ENCODE peak calls at places on chromosomes 2 and 18, in ten cellular contexts. G is mammary epithelial cell; U is fibroblast of pulmonary artery; N is ovary; W is GM23338; H is fibroblast of lung; V is Karpas-422; K is body of pancreas; F is CD8-positive, alpha-beta memory T cell; E is gastrocnemius medialis. O is an unnamed sample.

GRCh38 chr18:53753616-53754015 is 470.9 kb downstream of the MBD2 start:
- DNase-seq in G (no peak), U (no peak), N (no peak), W (no peak), H (no peak), V (no peak), K (no peak), F (no peak), E (no peak), O (no peak)

GRCh38 chr18:63272638-63273037 is 46.9 kb downstream of the BCL2 start:
- DNase-seq in G (no peak), U (no peak), N (no peak), W (no peak), H (no peak), V (no peak), K (no peak), F (no peak), E (no peak), O (no peak)

GRCh38 chr2:88831792-88832248 is 140.3 kb downstream of the RPIA start:
- DNase-seq in G (no peak), U (peak), N (no peak), W (peak), H (no peak), V (peak), K (peak), F (no peak), E (no peak), O (peak)

GRCh38 chr18:57859314-57859713 is 56.2 kb upstream of the ATP8B1 start:
- DNase-seq in G (peak), U (peak), N (no peak), W (peak), H (no peak), V (peak), K (peak), F (no peak), E (no peak), O (peak)

GRCh38 chr18:39561136-39561535 is 1995.5 kb upstream of the CELF4 start:
- DNase-seq in G (no peak), U (peak), N (no peak), W (no peak), H (peak), V (no peak), K (no peak), F (no peak), E (no peak), O (peak)

GRCh38 chr18:25321869-25322268 is 30.1 kb downstream of the ZNF521 start:
- DNase-seq in G (no peak), U (no peak), N (no peak), W (no peak), H (no peak), V (no peak), K (no peak), F (no peak), E (no peak), O (no peak)

GRCh38 chr2:82731824-82732223 is 1727.3 kb downstream of the SUCLG1 start:
- DNase-seq in G (no peak), U (no peak), N (no peak), W (no peak), H (no peak), V (no peak), K (no peak), F (no peak), E (no peak), O (no peak)

GRCh38 chr2:23286765-23287155 is 98.2 kb upstream of the KLHL29 start:
- DNase-seq in G (peak), U (peak), N (peak), W (no peak), H (peak), V (no peak), K (no peak), F (no peak), E (peak), O (peak)

GRCh38 chr2:68637047-68637446 is 6.3 kb upstream of the PROKR1 start:
- DNase-seq in G (no peak), U (no peak), N (no peak), W (no peak), H (no peak), V (no peak), K (no peak), F (no peak), E (no peak), O (no peak)

GRCh38 chr2:1219901-1220691 is 193.2 kb upstream of the TPO start:
- DNase-seq in G (no peak), U (no peak), N (peak), W (no peak), H (no peak), V (no peak), K (no peak), F (no peak), E (no peak), O (no peak)

GRCh38 chr18:76246579-76246978 is 248.5 kb downstream of the ZNF516 start:
- DNase-seq in G (no peak), U (no peak), N (no peak), W (no peak), H (peak), V (no peak), K (no peak), F (no peak), E (no peak), O (no peak)

GRCh38 chr18:23115683-23116096 is 19.6 kb upstream of the CABLES1 start:
- DNase-seq in G (peak), U (peak), N (no peak), W (no peak), H (peak), V (no peak), K (no peak), F (no peak), E (no peak), O (peak)

GRCh38 chr2:51953931-51954330 is 922.0 kb upstream of the NRXN1 start:
- DNase-seq in G (no peak), U (peak), N (no peak), W (no peak), H (peak), V (no peak), K (no peak), F (no peak), E (no peak), O (no peak)

GRCh38 chr18:49098386-49098785 is 147.6 kb upstream of the SMAD7 start:
- DNase-seq in G (no peak), U (no peak), N (no peak), W (no peak), H (no peak), V (no peak), K (no peak), F (no peak), E (no peak), O (no peak)

GRCh38 chr2:231667096-231667427 is 41.3 kb upstream of the PTMA start:
- DNase-seq in G (no peak), U (no peak), N (no peak), W (no peak), H (no peak), V (no peak), K (no peak), F (no peak), E (no peak), O (no peak)

GRCh38 chr2:160028431-160029269 is 33.8 kb downstream of the PLA2R1 start:
- DNase-seq in G (no peak), U (peak), N (no peak), W (no peak), H (peak), V (no peak), K (no peak), F (no peak), E (no peak), O (peak)

GRCh38 chr18:75132471-75132870 is 76.5 kb downstream of the PTGR3 start:
- DNase-seq in G (no peak), U (no peak), N (no peak), W (no peak), H (no peak), V (no peak), K (no peak), F (no peak), E (no peak), O (no peak)

GRCh38 chr2:61456746-61457420 is 14.0 kb downstream of the USP34 start:
- DNase-seq in G (no peak), U (no peak), N (no peak), W (no peak), H (no peak), V (no peak), K (no peak), F (no peak), E (no peak), O (no peak)

GRCh38 chr2:236767951-236768350 is 198.3 kb downstream of the ACKR3 start:
- DNase-seq in G (no peak), U (no peak), N (no peak), W (no peak), H (no peak), V (no peak), K (no peak), F (no peak), E (no peak), O (no peak)

DNA sequence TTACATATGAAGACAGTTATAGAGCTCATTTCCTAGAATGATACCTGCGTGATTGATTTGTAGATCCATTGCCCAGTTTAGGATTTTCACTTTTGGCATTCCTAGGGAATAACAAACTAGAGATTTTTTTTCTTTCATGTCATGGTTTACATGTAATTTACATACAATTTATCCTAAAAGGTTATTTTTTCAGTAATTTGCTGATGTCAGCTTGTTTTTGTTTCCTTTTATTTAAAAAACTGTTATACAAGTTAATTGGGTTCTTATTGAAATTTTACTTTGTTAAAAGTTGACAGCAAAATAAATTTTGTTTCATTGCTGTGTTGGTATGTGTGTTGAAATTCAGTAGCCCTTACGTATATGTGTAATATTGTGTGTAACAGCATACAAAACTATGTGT is 23.4 kb downstream of the MTX2 start:
- DNase-seq in G (no peak), U (no peak), N (no peak), W (no peak), H (no peak), V (no peak), K (no peak), F (no peak), E (no peak), O (no peak)
- H3K4me3 ChIP-seq in G (no peak), U (no peak), N (no peak), W (no peak), H (no peak), V (no peak), K (no peak), F (no peak), E (no peak), O (no peak)

GRCh38 chr2:48693645-48694044 is 61.9 kb downstream of the LHCGR start:
- DNase-seq in G (no peak), U (peak), N (no peak), W (peak), H (peak), V (no peak), K (no peak), F (no peak), E (no peak), O (no peak)
- H3K4me3 ChIP-seq in G (no peak), U (no peak), N (no peak), W (no peak), H (no peak), V (no peak), K (no peak), F (no peak), E (no peak), O (no peak)

GRCh38 chr2:219272351-219272750 is 6.8 kb upstream of the DNAJB2 start:
- DNase-seq in G (no peak), U (no peak), N (no peak), W (no peak), H (no peak), V (no peak), K (no peak), F (no peak), E (no peak), O (no peak)

GRCh38 chr2:219272995-219273394 is 6.2 kb upstream of the DNAJB2 start:
- DNase-seq in G (peak), U (no peak), N (no peak), W (no peak), H (no peak), V (no peak), K (no peak), F (no peak), E (no peak), O (peak)

GRCh38 chr2:219274392-219274921 is 4.7 kb upstream of the DNAJB2 start:
- DNase-seq in G (peak), U (peak), N (no peak), W (peak), H (peak), V (no peak), K (peak), F (no peak), E (peak), O (peak)

GRCh38 chr2:219271021-219271420 is 8.1 kb upstream of the DNAJB2 start:
- DNase-seq in G (no peak), U (no peak), N (no peak), W (no peak), H (no peak), V (no peak), K (no peak), F (no peak), E (no peak), O (no peak)

DNA sequence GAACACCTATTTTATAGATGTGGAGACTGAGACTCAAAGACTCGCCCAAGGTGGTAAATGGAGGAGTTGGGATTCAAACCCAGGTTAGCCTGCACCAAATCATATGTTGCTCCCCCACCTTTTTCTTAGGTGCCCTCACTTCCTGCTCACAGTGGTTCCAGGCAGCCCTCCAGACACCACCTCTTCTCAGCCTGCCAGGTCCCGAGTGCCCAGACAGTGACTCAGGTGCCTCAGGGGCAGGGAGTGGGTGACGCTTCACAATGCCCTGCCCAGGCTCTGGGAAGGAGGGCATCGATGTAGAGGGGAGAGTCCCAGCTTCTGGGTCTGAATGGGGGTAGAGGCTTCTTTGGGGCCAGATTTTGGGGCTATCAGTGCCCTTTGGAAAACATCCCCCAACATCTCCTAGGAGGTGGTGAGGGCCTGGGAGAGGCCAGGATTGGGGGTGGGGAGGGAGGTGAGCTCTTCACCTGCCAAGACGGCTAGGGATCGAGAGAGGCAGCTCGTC is 5.2 kb upstream of the DNAJB2 start:
- DNase-seq in G (peak), U (no peak), N (no peak), W (no peak), H (peak), V (no peak), K (no peak), F (no peak), E (no peak), O (no peak)
- H3K4me3 ChIP-seq in G (peak), U (no peak), N (no peak), W (no peak), H (no peak), V (no peak), K (no peak), F (no peak), E (no peak), O (no peak)

GRCh38 chr2:18137096-18137495 is 258.6 kb downstream of the KCNS3 start:
- DNase-seq in G (no peak), U (no peak), N (no peak), W (no peak), H (no peak), V (no peak), K (no peak), F (no peak), E (no peak), O (no peak)
- H3K4me3 ChIP-seq in G (no peak), U (no peak), N (no peak), W (no peak), H (no peak), V (no peak), K (no peak), F (no peak), E (no peak), O (no peak)

GRCh38 chr2:39241588-39241987 is 2.2 kb downstream of the CDKL4 start:
- DNase-seq in G (no peak), U (no peak), N (no peak), W (peak), H (no peak), V (no peak), K (no peak), F (no peak), E (no peak), O (no peak)
- H3K4me3 ChIP-seq in G (no peak), U (no peak), N (no peak), W (no peak), H (no peak), V (no peak), K (no peak), F (no peak), E (no peak), O (no peak)

GRCh38 chr2:205089958-205090357 is 544.7 kb downstream of the PARD3B start:
- DNase-seq in G (no peak), U (no peak), N (no peak), W (no peak), H (no peak), V (no peak), K (no peak), F (no peak), E (no peak), O (peak)
- H3K4me3 ChIP-seq in G (no peak), U (no peak), N (no peak), W (no peak), H (no peak), V (no peak), K (no peak), F (no peak), E (no peak), O (no peak)

O was measured in fibroblast of villous mesenchyme.